ENCODE peak calls at places on chromosomes 16 and 17, in four cellular contexts. U is HCT116, F is sigmoid colon, X is breast epithelium. T is an unnamed sample. For H3K4me1, the result is how much of the 10 kb centered on the place peaks cover.

GRCh38 chr17:57604771-57605733 is 140.0 kb downstream of the CCDC182 start:
- DNase-seq in U (no peak), F (peak), X (no peak), T (no peak)

GRCh38 chr16:17768257-17768656 is 297.5 kb upstream of the XYLT1 start:
- DNase-seq in X (no peak), F (no peak), U (no peak), T (no peak)

GRCh38 chr17:40319651-40320550 is 10.9 kb downstream of the RARA start:
- DNase-seq in U (no peak), F (no peak), X (peak), T (no peak)

GRCh38 chr16:64773638-64774037 is 348.2 kb downstream of the CDH11 start:
- DNase-seq in U (no peak), X (no peak), F (no peak), T (no peak)

GRCh38 chr17:21452377-21453143 is 76.4 kb downstream of the KCNJ12 start:
- DNase-seq in X (peak), F (peak), U (peak), T (no peak)

GRCh38 chr16:84040823-84041391 is 1.7 kb downstream of the SLC38A8 start:
- DNase-seq in F (no peak), U (no peak), X (peak), T (no peak)

GRCh38 chr17:69103557-69104233 is 38.0 kb downstream of the ABCA6 start:
- DNase-seq in U (no peak), X (no peak), F (no peak), T (no peak)

GRCh38 chr16:88936008-88936912 is 40.7 kb downstream of the CBFA2T3 start:
- DNase-seq in F (peak), X (no peak), U (no peak), T (no peak)

GRCh38 chr16:86854058-86854621 is 275.8 kb downstream of the FOXL1 start:
- DNase-seq in F (peak), X (no peak), U (no peak), T (no peak)

GRCh38 chr17:80812362-80813088 is 179.1 kb upstream of the CHMP6 start:
- DNase-seq in F (peak), U (no peak), X (no peak), T (no peak)

GRCh38 chr16:88376053-88376834 is 6.5 kb upstream of the ZNF469 start:
- DNase-seq in U (no peak), X (no peak), F (peak), T (no peak)

GRCh38 chr17:55833311-55833710 is 82.5 kb downstream of the PCTP start:
- DNase-seq in U (no peak), X (no peak), F (no peak), T (no peak)

GRCh38 chr17:39513256-39513655 is 52.0 kb downstream of the CDK12 start:
- DNase-seq in U (no peak), F (no peak), X (no peak), T (no peak)

GRCh38 chr17:82483836-82484235 is 25.3 kb downstream of the NARF start:
- DNase-seq in F (no peak), X (no peak), U (no peak), T (no peak)

GRCh38 chr17:12545877-12546513 is 119.7 kb upstream of the MYOCD start:
- DNase-seq in U (peak), F (no peak), X (no peak), T (peak)

GRCh38 chr16:77961811-77962210 is 60.5 kb upstream of the CLEC3A start:
- DNase-seq in U (no peak), F (no peak), X (no peak), T (no peak)

GRCh38 chr17:74249966-74250365 is 24.1 kb upstream of the DNAI2 start:
- DNase-seq in X (no peak), F (no peak), U (no peak), T (no peak)

GRCh38 chr16:79409970-79410369 is 190.6 kb downstream of the MAF start:
- DNase-seq in U (no peak), F (no peak), X (no peak), T (no peak)

GRCh38 chr16:88287219-88287618 is 95.5 kb upstream of the ZNF469 start:
- DNase-seq in X (no peak), U (peak), F (no peak), T (no peak)

GRCh38 chr16:46883353-46883689 is 841 bp upstream of the GPT2 start:
- DNase-seq in F (no peak), U (no peak), X (no peak), T (no peak)

GRCh38 chr17:68710976-68711375 is 109.8 kb upstream of the FAM20A start:
- DNase-seq in F (no peak), X (no peak), U (no peak), T (no peak)

GRCh38 chr17:45639297-45639849 is 144.7 kb upstream of the CRHR1 start:
- DNase-seq in X (no peak), U (no peak), F (no peak), T (no peak)

GRCh38 chr17:3030096-3030495 is 33.3 kb downstream of the OR1D5 start:
- DNase-seq in U (no peak), F (no peak), X (no peak), T (peak)

GRCh38 chr16:4892356-4893102 is 44.4 kb downstream of the PPL start:
- DNase-seq in F (no peak), X (no peak), U (no peak), T (no peak)

GRCh38 chr17:72118588-72119279 is 2.1 kb upstream of the SOX9 start:
- DNase-seq in F (peak), X (peak), U (peak), T (no peak)
- H3K4me1 ChIP-seq in F (half or more), X (under half), U (under half), T (under half)

GRCh38 chr17:1948517-1948825 is 76.7 kb downstream of the RTN4RL1 start:
- DNase-seq in F (no peak), X (no peak), U (no peak), T (no peak)

GRCh38 chr17:1947743-1948516 is 77.2 kb downstream of the RTN4RL1 start:
- DNase-seq in F (no peak), U (no peak), X (no peak), T (no peak)

GRCh38 chr17:1953866-1954265 is 71.3 kb downstream of the RTN4RL1 start:
- DNase-seq in X (no peak), F (no peak), U (no peak), T (no peak)

GRCh38 chr17:1949754-1950153 is 75.4 kb downstream of the RTN4RL1 start:
- DNase-seq in U (no peak), F (no peak), X (no peak), T (no peak)

DNA sequence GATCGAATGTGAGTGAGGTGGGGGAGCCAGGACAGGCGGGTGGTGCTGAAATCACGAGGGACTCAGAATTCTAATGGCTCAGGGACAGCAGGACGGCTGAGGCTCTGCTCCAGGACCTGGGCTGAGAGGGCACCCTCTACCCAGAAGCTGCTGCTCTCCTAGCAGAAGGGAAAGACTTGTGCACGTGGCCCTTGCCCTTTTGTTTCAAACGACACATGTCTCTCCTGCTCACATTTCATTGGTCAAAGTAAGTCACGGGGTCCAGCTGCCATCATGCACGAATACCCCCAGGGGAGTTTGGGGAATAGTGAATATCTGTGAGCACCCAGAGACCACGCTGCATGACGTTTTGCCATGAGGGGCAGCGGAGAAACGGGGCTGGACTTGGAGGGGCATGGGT is 73.2 kb downstream of the RTN4RL1 start:
- DNase-seq in F (no peak), U (no peak), X (no peak), T (no peak)
- TF ChIP-seq POLR2AphosphoS5 in F (no peak), U (no peak), X (no peak), T (no peak)

GRCh38 chr17:48563385-48563838 is 14.7 kb downstream of the HOXB4 start:
- DNase-seq in F (no peak), X (no peak), U (no peak), T (no peak)

GRCh38 chr17:48563867-48564199 is 14.3 kb downstream of the HOXB4 start:
- DNase-seq in X (no peak), U (no peak), F (no peak), T (no peak)

GRCh38 chr17:48562934-48563333 is 15.2 kb downstream of the HOXB4 start:
- DNase-seq in X (no peak), F (no peak), U (no peak), T (no peak)

GRCh38 chr17:48560452-48560817 is 15.5 kb upstream of the HOXB2 start:
- DNase-seq in U (no peak), X (no peak), F (no peak), T (no peak)

GRCh38 chr17:48561894-48562810 is 16.0 kb downstream of the HOXB4 start:
- DNase-seq in U (no peak), X (no peak), F (no peak), T (no peak)
- TF ChIP-seq CTCF in U (peak), X (no peak), F (no peak), T (peak)

DNA sequence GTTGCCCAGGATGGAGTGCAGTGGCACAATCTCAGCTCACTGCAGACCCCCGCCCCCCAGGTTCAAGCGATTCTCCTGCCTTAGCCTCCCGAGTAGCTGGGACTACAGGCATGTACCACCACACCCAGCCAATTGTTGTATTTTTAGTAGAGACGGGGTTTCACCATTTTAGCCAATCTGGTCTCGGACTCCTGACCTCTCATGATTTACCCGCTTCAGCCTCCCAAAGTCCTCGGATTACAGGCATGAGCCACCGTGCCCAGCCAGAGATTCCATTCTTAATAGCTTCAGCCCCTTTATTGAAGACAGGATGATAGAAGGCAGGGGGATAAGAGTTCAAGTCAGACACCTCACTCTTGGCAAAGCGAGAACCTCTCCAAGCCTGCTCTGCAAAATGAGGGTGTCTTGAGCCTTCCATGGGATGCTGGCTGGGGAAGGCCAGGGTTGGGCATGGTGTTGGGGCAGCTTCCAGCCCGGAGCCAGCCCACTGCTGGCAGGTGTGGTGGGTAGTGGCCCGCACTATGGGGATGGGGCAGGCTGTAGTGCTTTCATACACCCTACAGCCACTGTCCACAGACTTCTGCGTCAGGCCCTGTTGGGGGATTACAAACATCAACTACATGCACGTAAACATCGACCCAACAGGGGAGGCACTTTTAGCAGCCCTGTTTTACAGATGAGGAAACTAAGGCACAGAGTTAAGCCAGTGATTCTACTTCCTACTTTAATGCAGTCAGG is 3.5 kb downstream of the CARHSP1 start:
- DNase-seq in F (no peak), X (no peak), U (no peak), T (no peak)
- H3K4me1 ChIP-seq in F (half or more), X (under half), U (half or more), T (half or more)

GRCh38 chr16:1640261-1640956 is 28.2 kb downstream of the CRAMP1 start:
- DNase-seq in F (no peak), X (no peak), U (no peak), T (no peak)

GRCh38 chr16:1639282-1639681 is 27.1 kb downstream of the CRAMP1 start:
- DNase-seq in F (no peak), U (no peak), X (no peak), T (no peak)

GRCh38 chr16:1638757-1639156 is 26.6 kb downstream of the CRAMP1 start:
- DNase-seq in X (no peak), F (no peak), U (no peak), T (no peak)

GRCh38 chr16:1641261-1641660 is 29.1 kb downstream of the CRAMP1 start:
- DNase-seq in F (no peak), X (no peak), U (no peak), T (no peak)

DNA sequence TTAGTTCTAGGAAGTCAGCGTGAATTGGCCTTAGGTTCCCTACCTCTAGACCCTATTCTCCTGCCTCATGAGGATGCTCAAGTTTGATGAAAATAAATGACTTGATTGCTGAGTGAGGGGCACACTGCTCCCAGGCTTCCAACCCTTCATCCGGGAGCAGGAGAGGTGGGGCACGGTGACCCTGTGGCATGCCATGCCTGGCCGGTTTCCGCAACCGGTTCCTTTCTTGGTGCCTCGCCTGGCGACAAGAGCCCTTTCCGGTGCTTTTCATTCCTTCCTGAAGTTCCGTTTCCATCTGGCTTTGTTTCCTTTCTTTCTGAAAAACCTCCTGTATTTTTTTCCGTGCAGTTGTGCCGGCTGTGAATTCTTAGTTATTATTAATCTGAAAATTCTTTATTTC is 27.7 kb downstream of the CRAMP1 start:
- DNase-seq in U (no peak), F (no peak), X (no peak), T (no peak)
- TF ChIP-seq POLR2AphosphoS5 in U (no peak), F (no peak), X (no peak), T (no peak)

T was measured in Panc1.